ENCODE peak calls at places on chromosomes 3 and 15, in eight cellular contexts. Y is transverse colon, P is tibial nerve, E is ovary, O is H1, Z is adrenal gland, S is breast epithelium, H is uterus. D is an unnamed sample. For H3K9me3 and H3K4me1, the result is how much of the 10 kb centered on the place peaks cover.

GRCh38 chr15:78038585-78039247 is 38.8 kb downstream of the TBC1D2B start:
- DNase-seq in S (no peak), E (no peak), Y (no peak), H (no peak), P (no peak), O (no peak), Z (no peak), D (no peak)

GRCh38 chr15:47265686-47266085 is 451.6 kb upstream of the SEMA6D start:
- DNase-seq in H (no peak), P (no peak), Z (no peak), O (no peak), S (no peak), Y (no peak), E (no peak), D (no peak)

GRCh38 chr15:47513496-47513895 is 203.8 kb upstream of the SEMA6D start:
- DNase-seq in H (no peak), E (no peak), Y (no peak), O (no peak), Z (no peak), S (no peak), P (no peak), D (no peak)

GRCh38 chr3:38606561-38606960 is 42.9 kb downstream of the SCN5A start:
- DNase-seq in E (no peak), Y (no peak), Z (no peak), S (no peak), P (no peak), H (no peak), O (no peak), D (no peak)

GRCh38 chr15:98703291-98703690 is 55.0 kb downstream of the IGF1R start:
- DNase-seq in Y (no peak), H (no peak), P (no peak), S (no peak), E (no peak), Z (no peak), O (no peak), D (no peak)

GRCh38 chr3:105388199-105388598 is 21.5 kb downstream of the ALCAM start:
- DNase-seq in Z (no peak), H (no peak), Y (no peak), O (no peak), P (no peak), E (no peak), S (no peak), D (no peak)

GRCh38 chr3:193874997-193875593 is 260.9 kb upstream of the HES1 start:
- DNase-seq in Y (no peak), E (no peak), S (no peak), Z (no peak), O (no peak), P (no peak), H (no peak), D (no peak)

GRCh38 chr15:34018021-34018645 is 20.9 kb downstream of the AVEN start:
- DNase-seq in S (no peak), O (no peak), E (no peak), Y (peak), H (no peak), P (no peak), Z (no peak), D (no peak)

GRCh38 chr3:184362668-184363540 is 1.4 kb downstream of the POLR2H start:
- DNase-seq in O (peak), Z (peak), H (peak), P (peak), S (peak), E (peak), Y (peak), D (peak)
- TF ChIP-seq POLR2A in O (no peak), Z (peak), H (peak), P (peak), S (peak), E (peak), Y (peak), D (peak)

DNA sequence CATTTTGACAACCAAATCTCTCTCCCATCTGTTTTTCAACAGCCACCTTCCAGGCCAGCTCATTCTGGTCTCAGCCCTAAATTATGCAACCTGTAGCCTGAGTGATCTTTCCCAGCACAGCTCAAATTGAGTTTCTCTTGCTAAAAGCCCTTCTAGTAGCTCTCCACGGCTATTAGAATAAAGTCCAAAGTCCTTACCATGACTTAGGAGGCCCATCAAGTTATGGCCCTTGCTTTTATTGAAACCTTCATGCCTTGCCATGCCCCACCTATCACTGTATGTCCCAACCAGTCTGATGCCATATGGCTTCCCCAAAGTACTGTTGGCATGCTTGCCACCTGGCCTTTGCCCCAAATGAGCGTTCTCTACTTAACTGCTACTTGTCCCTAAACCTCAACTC is 303.5 kb upstream of the GADL1 start:
- DNase-seq in Y (peak), P (no peak), O (no peak), E (no peak), Z (no peak), H (no peak), S (no peak), D (no peak)
- H3K9me3 ChIP-seq in Y (under half), P (under half), O (under half), E (under half), Z (under half), H (under half), S (under half), D (under half)

DNA sequence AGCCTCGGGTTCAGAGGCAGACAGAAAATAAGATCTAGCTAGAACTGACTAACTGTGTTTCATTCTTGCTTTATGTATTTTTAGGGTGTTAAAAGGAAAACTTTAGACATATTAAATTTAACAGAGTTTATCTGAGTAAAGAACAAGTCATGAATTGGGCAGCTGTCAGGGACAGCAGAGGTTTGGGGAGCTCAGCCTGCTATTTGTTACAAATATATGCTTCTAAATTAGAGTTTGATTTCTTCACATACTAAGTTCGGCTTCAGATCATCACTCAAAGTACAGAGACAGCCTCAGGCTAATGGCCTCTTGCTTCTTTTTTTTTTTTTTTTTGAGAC is 21.9 kb downstream of the EFCC1 start:
- DNase-seq in S (no peak), P (no peak), O (no peak), Z (no peak), Y (no peak), H (no peak), E (no peak), D (no peak)
- H3K4me1 ChIP-seq in S (under half), P (under half), O (under half), Z (under half), Y (under half), H (under half), E (under half), D (under half)

GRCh38 chr15:64912379-64912778 is 677 bp downstream of the ANKDD1A start:
- DNase-seq in E (no peak), O (no peak), S (no peak), Y (no peak), H (no peak), P (no peak), Z (peak), D (no peak)

GRCh38 chr15:64907991-64908390 is 3.7 kb upstream of the ANKDD1A start:
- DNase-seq in Z (no peak), Y (no peak), O (no peak), S (no peak), E (no peak), H (no peak), P (no peak), D (no peak)

GRCh38 chr15:64909546-64909945 is 2.2 kb upstream of the ANKDD1A start:
- DNase-seq in Z (no peak), O (no peak), E (no peak), P (no peak), Y (no peak), S (no peak), H (no peak), D (no peak)

GRCh38 chr15:64912926-64913325 is 1.2 kb downstream of the ANKDD1A start:
- DNase-seq in E (no peak), S (no peak), P (no peak), O (no peak), Z (no peak), H (no peak), Y (no peak), D (no peak)

DNA sequence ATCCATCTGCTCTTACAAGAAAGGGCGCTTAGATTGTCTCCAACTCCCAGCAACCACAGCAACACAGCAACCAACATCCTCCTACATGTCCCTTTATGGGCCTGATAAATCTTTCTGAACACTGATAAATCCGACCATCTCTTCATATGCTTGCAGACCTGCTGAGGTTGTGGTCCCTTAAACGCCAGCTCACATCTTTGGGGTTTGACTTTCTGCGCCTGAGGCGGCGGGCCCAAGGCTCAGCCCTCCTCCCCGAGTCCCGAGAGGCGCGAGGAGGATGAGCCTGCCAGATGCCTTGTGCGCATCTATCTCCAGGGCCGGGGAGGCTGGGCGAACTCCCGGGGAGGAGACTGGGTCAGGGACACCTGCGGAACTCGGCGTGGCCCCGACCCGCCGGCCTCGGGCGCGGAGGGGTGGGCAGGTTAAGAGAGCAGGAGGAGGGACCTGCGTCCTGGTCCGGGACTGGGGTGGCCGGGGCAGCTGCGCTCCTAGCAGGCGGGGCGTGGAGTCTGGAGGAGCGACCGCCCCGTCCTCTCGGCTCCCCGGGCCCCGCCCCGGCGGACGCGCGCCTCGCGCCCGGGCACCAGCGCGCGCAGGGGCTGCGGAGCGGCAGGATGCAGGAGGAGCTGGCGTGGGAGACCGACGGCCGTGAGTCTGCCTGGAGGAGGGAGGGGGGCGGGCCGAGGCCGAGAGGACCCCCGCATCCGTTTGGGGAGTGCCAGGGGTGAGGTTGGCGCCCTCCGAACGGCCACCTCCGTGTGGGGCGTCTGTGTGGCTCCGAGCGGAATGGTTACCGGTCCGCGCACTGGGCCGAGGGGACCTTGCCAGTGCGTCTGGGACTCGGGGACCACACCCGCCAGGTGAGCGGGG is at the start of gene ANKDD1A:
- DNase-seq in S (no peak), Y (peak), H (peak), Z (peak), O (no peak), E (peak), P (peak), D (peak)
- TF ChIP-seq POLR2A in S (no peak), Y (no peak), H (no peak), Z (peak), O (no peak), E (peak), P (peak), D (no peak)

GRCh38 chr15:100121285-100121684 is 220.5 kb downstream of the ADAMTS17 start:
- DNase-seq in Z (no peak), P (no peak), H (no peak), E (no peak), O (no peak), Y (no peak), S (no peak), D (no peak)
- H3K9me3 ChIP-seq in Z (under half), P (under half), H (under half), E (under half), O (under half), Y (under half), S (under half), D (under half)

DNA sequence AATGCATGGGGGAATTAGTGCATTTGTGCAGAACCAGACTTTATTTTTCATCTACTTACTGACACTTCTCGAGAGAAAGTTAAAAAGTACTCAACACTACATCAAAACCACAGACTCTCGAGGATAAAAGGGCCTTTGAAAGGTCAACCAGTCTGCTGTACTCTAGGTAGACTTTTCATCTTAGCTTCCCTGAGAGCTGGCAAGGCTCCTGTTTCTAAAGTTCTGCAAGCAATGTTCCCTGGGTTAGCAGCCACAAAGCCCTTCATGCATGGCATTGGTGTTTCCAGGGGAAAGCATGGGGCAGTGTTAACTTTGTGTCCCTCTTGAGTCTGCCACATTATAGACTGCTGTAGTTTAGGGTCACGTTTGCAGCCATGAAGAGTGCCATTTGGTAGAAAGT is 106.4 kb upstream of the PFN2 start:
- DNase-seq in S (no peak), O (no peak), P (no peak), Z (no peak), E (no peak), H (no peak), Y (no peak), D (no peak)
- H3K4me1 ChIP-seq in S (under half), O (under half), P (under half), Z (under half), E (under half), H (under half), Y (under half), D (under half)

GRCh38 chr3:136197159-136197715 is 1.1 kb upstream of the MSL2 start:
- DNase-seq in S (no peak), H (no peak), O (no peak), P (no peak), Z (no peak), Y (no peak), E (no peak), D (no peak)

GRCh38 chr3:136194409-136195257 is 1.5 kb downstream of the MSL2 start:
- DNase-seq in O (no peak), S (no peak), P (no peak), Y (peak), E (peak), Z (peak), H (no peak), D (peak)

GRCh38 chr3:136196064-136196400 is at the start of gene MSL2:
- DNase-seq in P (no peak), Y (peak), E (no peak), H (no peak), S (peak), O (no peak), Z (no peak), D (no peak)

GRCh38 chr3:136195258-136196063 is 674 bp downstream of the MSL2 start:
- DNase-seq in S (peak), Z (peak), H (peak), O (no peak), Y (peak), E (peak), P (peak), D (peak)

GRCh38 chr3:136196401-136197158 is 445 bp upstream of the MSL2 start:
- DNase-seq in Z (peak), E (peak), H (peak), O (peak), S (peak), P (peak), Y (peak), D (peak)
- TF ChIP-seq POLR2A in Z (peak), E (peak), H (peak), O (peak), S (peak), P (peak), Y (peak), D (no peak)

GRCh38 chr3:87246662-87247061 is 19.6 kb downstream of the CHMP2B start:
- DNase-seq in Y (no peak), O (no peak), E (no peak), P (no peak), H (no peak), S (no peak), Z (no peak), D (no peak)

GRCh38 chr3:87247086-87247781 is 20.1 kb downstream of the CHMP2B start:
- DNase-seq in E (no peak), O (no peak), Y (no peak), Z (no peak), S (no peak), H (no peak), P (no peak), D (no peak)

GRCh38 chr3:87248831-87249230 is 21.7 kb downstream of the CHMP2B start:
- DNase-seq in Z (no peak), Y (no peak), O (no peak), S (no peak), P (no peak), E (no peak), H (no peak), D (no peak)

GRCh38 chr3:87250009-87250408 is 22.9 kb downstream of the CHMP2B start:
- DNase-seq in P (no peak), Z (no peak), Y (no peak), E (no peak), S (no peak), O (no peak), H (no peak), D (no peak)
- H3K9me3 ChIP-seq in P (under half), Z (under half), Y (under half), E (under half), S (under half), O (under half), H (under half), D (under half)

D was measured in heart left ventricle.